ENCODE peak calls at places on chromosomes 6 and 20, in ten cellular contexts. R is hypothalamus; Y is stromal cell of bone marrow; M is D341Med; Q is HTR-8/SVneo; W is RWPE1; T is AG09309; P is activated naive CD4-positive, alpha-beta T cell treated with anti-CD3 and anti-CD28 coated beads, Interleukin-2, amount 10 ng/mL, durations not matched to agents 7 days and 5 days; C is neural crest cell; V is activated CD4-positive, CD25-positive, alpha-beta regulatory T cell treated with anti-CD3 and anti-CD28 coated beads, Interleukin-2, amount 50 U/mL, for 16 hours. B is an unnamed sample.

GRCh38 chr6:165092881-165093595 is 216.4 kb downstream of the C6orf118 start:
- DNase-seq in V (no peak), Q (no peak), M (no peak), C (no peak), Y (no peak), W (no peak), T (peak), R (no peak), P (no peak), B (no peak)

GRCh38 chr6:88165877-88166492 is at the start of gene CNR1:
- DNase-seq in C (peak), Q (no peak), P (peak), V (no peak), W (peak), T (no peak), Y (no peak), R (peak), M (peak), B (no peak)

GRCh38 chr6:148677594-148678476 is 69.0 kb upstream of the UST start:
- DNase-seq in P (no peak), C (no peak), Y (no peak), T (no peak), R (no peak), M (no peak), V (no peak), W (no peak), Q (no peak), B (no peak)

GRCh38 chr20:47373206-47373722 is 16.8 kb upstream of the ZMYND8 start:
- DNase-seq in P (no peak), C (no peak), T (no peak), V (no peak), W (no peak), R (no peak), Y (no peak), Q (no peak), M (no peak), B (no peak)

GRCh38 chr6:72525821-72526550 is 95.9 kb upstream of the KCNQ5 start:
- DNase-seq in Q (peak), T (no peak), R (no peak), M (no peak), W (no peak), Y (no peak), V (no peak), C (no peak), P (no peak), B (no peak)

GRCh38 chr6:166251655-166252054 is 56.5 kb downstream of the PRR18 start:
- DNase-seq in P (no peak), C (no peak), T (no peak), W (no peak), M (no peak), Q (no peak), R (no peak), Y (no peak), V (no peak), B (no peak)

GRCh38 chr6:33856034-33856590 is 52.3 kb upstream of the MLN start:
- DNase-seq in P (no peak), R (no peak), V (no peak), Y (no peak), M (no peak), C (no peak), T (no peak), Q (no peak), W (no peak), B (no peak)

GRCh38 chr20:41072099-41072798 is 43.6 kb downstream of the TOP1 start:
- DNase-seq in P (no peak), Q (peak), Y (peak), V (no peak), M (no peak), T (peak), C (no peak), W (peak), R (no peak), B (no peak)

GRCh38 chr6:31952140-31952805 is 6.4 kb downstream of the CFB start:
- DNase-seq in Y (peak), Q (peak), V (no peak), C (peak), W (peak), M (peak), P (peak), T (no peak), R (no peak), B (no peak)

GRCh38 chr6:36204068-36204753 is 7.7 kb downstream of the BRPF3 start:
- DNase-seq in M (no peak), T (no peak), Y (no peak), P (peak), V (no peak), C (no peak), R (no peak), Q (no peak), W (no peak), B (peak)

GRCh38 chr6:132482595-132482994 is 30.3 kb downstream of the STX7 start:
- DNase-seq in P (no peak), W (no peak), V (no peak), Q (no peak), R (no peak), T (no peak), M (no peak), Y (no peak), C (no peak), B (no peak)

GRCh38 chr6:1001655-1002349 is 308.9 kb upstream of the EXOC2 start:
- DNase-seq in V (no peak), M (no peak), W (no peak), P (no peak), T (no peak), Y (no peak), R (no peak), Q (no peak), C (no peak), B (no peak)

GRCh38 chr20:63501818-63502670 is 3.2 kb upstream of the EEF1A2 start:
- DNase-seq in V (no peak), T (no peak), C (no peak), Q (no peak), Y (no peak), W (peak), P (no peak), M (peak), R (no peak), B (no peak)

GRCh38 chr6:159117031-159117430 is 52.2 kb upstream of the FNDC1 start:
- DNase-seq in Q (no peak), V (no peak), T (peak), Y (peak), M (no peak), P (no peak), C (no peak), W (no peak), R (no peak), B (no peak)

GRCh38 chr6:44311767-44312166 is 1.4 kb downstream of the AARS2 start:
- DNase-seq in C (no peak), Y (no peak), T (no peak), V (no peak), R (no peak), W (no peak), P (no peak), M (no peak), Q (no peak), B (no peak)

GRCh38 chr20:24350923-24351368 is 118.5 kb upstream of the SYNDIG1 start:
- DNase-seq in W (no peak), V (no peak), C (no peak), Q (no peak), R (no peak), P (no peak), T (peak), Y (peak), M (no peak), B (no peak)

GRCh38 chr6:19988555-19988954 is 151.4 kb downstream of the ID4 start:
- DNase-seq in T (no peak), Q (no peak), Y (peak), W (peak), V (no peak), C (no peak), R (no peak), M (no peak), P (no peak), B (no peak)